ENCODE peak calls at places on chromosomes 2 and 18, in four cellular contexts. K, T, H and O are unnamed samples.

GRCh38 chr2:157894694-157895450 is 18.7 kb upstream of the ACVR1 start:
- DNase-seq in K (no peak), T (no peak), H (no peak), O (no peak)

GRCh38 chr18:60099709-60100108 is 199.9 kb downstream of the PMAIP1 start:
- DNase-seq in K (no peak), T (no peak), H (no peak), O (no peak)

GRCh38 chr2:220279372-220279771 is 651.9 kb downstream of the SLC4A3 start:
- DNase-seq in K (no peak), T (no peak), H (no peak), O (no peak)

GRCh38 chr2:108922141-108922915 is 66.7 kb downstream of the EDAR start:
- DNase-seq in K (no peak), T (no peak), H (no peak), O (no peak)

GRCh38 chr2:59249441-59250330 is 1008.6 kb upstream of the FANCL start:
- DNase-seq in K (no peak), T (no peak), H (no peak), O (no peak)

GRCh38 chr2:151071382-151071781 is 190.3 kb downstream of the RBM43 start:
- DNase-seq in K (no peak), T (no peak), H (no peak), O (no peak)

GRCh38 chr18:58225101-58225500 is 181.1 kb downstream of the NEDD4L start:
- DNase-seq in K (no peak), T (no peak), H (no peak), O (peak)

GRCh38 chr2:100260712-100261620 is 61.3 kb downstream of the LONRF2 start:
- DNase-seq in K (peak), T (peak), H (no peak), O (peak)

GRCh38 chr18:77007251-77007650 is 125.3 kb downstream of the MBP start:
- DNase-seq in K (no peak), T (no peak), H (no peak), O (no peak)

GRCh38 chr2:174490032-174490431 is 3.2 kb upstream of the GPR155 start:
- DNase-seq in K (no peak), T (peak), H (no peak), O (peak)

GRCh38 chr2:240955306-240956101 is 42.9 kb upstream of the SNED1 start:
- DNase-seq in K (no peak), T (peak), H (no peak), O (no peak)

GRCh38 chr2:211376410-211376809 is 820.0 kb downstream of the CPS1 start:
- DNase-seq in K (no peak), T (no peak), H (no peak), O (no peak)

GRCh38 chr18:44955825-44956224 is 275.1 kb downstream of the SETBP1 start:
- DNase-seq in K (no peak), T (no peak), H (no peak), O (no peak)

GRCh38 chr2:20614201-20615045 is 36.5 kb downstream of the HS1BP3 start:
- DNase-seq in K (peak), T (no peak), H (no peak), O (no peak)

GRCh38 chr2:216002693-216003092 is 10.7 kb downstream of the MREG start:
- DNase-seq in K (no peak), T (no peak), H (no peak), O (no peak)

GRCh38 chr2:223460774-223461211 is 141.4 kb downstream of the SCG2 start:
- DNase-seq in K (no peak), T (no peak), H (no peak), O (no peak)

GRCh38 chr18:56021136-56021813 is 433.3 kb upstream of the TCF4 start:
- DNase-seq in K (no peak), T (no peak), H (no peak), O (no peak)

GRCh38 chr2:28445448-28446258 is 50.2 kb upstream of the PLB1 start:
- DNase-seq in K (no peak), T (no peak), H (no peak), O (no peak)

GRCh38 chr2:24907106-24907505 is 12.9 kb downstream of the ADCY3 start:
- DNase-seq in K (no peak), T (no peak), H (no peak), O (no peak)

GRCh38 chr2:43005211-43005974 is 213.0 kb upstream of the HAAO start:
- DNase-seq in K (no peak), T (no peak), H (no peak), O (no peak)

GRCh38 chr2:150410809-150411208 is 76.7 kb downstream of the RND3 start:
- DNase-seq in K (no peak), T (no peak), H (no peak), O (no peak)

GRCh38 chr2:31980674-31981356 is 30.0 kb downstream of the MEMO1 start:
- DNase-seq in K (no peak), T (no peak), H (no peak), O (peak)

GRCh38 chr2:12715258-12715865 is 1.4 kb upstream of the TRIB2 start:
- DNase-seq in K (peak), T (no peak), H (no peak), O (no peak)

GRCh38 chr2:47485177-47485576 is 82.2 kb downstream of the MSH2 start:
- DNase-seq in K (no peak), T (no peak), H (no peak), O (no peak)

GRCh38 chr18:8705280-8705940 is at the start of gene MTCL1:
- DNase-seq in K (peak), T (no peak), H (no peak), O (peak)

GRCh38 chr18:36583155-36583745 is 245.6 kb downstream of the TPGS2 start:
- DNase-seq in K (no peak), T (no peak), H (no peak), O (peak)

GRCh38 chr2:224941958-224942357 is 100.3 kb downstream of the DOCK10 start:
- DNase-seq in K (no peak), T (no peak), H (no peak), O (no peak)

GRCh38 chr2:181812106-181812745 is 79.3 kb upstream of the ITPRID2 start:
- DNase-seq in K (no peak), T (no peak), H (no peak), O (no peak)

GRCh38 chr2:85066874-85067351 is 66.3 kb upstream of the TCF7L1 start:
- DNase-seq in K (peak), T (no peak), H (no peak), O (peak)

GRCh38 chr2:176555112-176555511 is 285.9 kb downstream of the MTX2 start:
- DNase-seq in K (no peak), T (no peak), H (no peak), O (no peak)

GRCh38 chr2:176552456-176553135 is 283.4 kb downstream of the MTX2 start:
- DNase-seq in K (no peak), T (no peak), H (no peak), O (no peak)

GRCh38 chr2:176554107-176555048 is 285.1 kb downstream of the MTX2 start:
- DNase-seq in K (peak), T (peak), H (no peak), O (peak)

GRCh38 chr2:176555781-176556180 is 286.5 kb downstream of the MTX2 start:
- DNase-seq in K (no peak), T (no peak), H (no peak), O (no peak)

DNA sequence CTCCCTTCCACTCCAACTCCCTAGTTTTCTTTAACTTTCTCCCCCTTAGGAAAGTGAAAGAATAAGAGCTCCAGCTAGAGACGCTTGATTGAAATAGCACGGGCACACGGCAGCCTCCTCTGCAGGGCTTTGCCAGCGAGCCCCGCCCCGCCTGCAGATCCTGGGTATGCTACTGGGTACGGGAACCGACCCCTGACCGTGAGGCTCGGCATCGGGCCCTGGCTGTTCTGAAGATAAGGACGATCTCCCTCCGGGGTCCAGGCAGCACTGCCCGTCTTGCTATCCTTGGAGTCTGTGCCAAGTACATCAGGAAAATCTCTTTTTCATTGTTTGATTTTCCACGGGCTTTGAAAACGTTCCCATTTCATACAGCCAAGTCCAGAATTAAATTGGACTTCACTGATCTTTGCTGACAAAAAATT is 284.5 kb downstream of the MTX2 start:
- DNase-seq in K (peak), T (peak), H (no peak), O (peak)
- TF ChIP-seq CTCF in K (no peak), T (peak), H (no peak), O (no peak)

GRCh38 chr2:96109931-96110511 is 6.3 kb downstream of the ADRA2B start:
- DNase-seq in K (no peak), T (no peak), H (no peak), O (no peak)
- H3K4me3 ChIP-seq in K (no peak), T (no peak), H (no peak), O (no peak)

DNA sequence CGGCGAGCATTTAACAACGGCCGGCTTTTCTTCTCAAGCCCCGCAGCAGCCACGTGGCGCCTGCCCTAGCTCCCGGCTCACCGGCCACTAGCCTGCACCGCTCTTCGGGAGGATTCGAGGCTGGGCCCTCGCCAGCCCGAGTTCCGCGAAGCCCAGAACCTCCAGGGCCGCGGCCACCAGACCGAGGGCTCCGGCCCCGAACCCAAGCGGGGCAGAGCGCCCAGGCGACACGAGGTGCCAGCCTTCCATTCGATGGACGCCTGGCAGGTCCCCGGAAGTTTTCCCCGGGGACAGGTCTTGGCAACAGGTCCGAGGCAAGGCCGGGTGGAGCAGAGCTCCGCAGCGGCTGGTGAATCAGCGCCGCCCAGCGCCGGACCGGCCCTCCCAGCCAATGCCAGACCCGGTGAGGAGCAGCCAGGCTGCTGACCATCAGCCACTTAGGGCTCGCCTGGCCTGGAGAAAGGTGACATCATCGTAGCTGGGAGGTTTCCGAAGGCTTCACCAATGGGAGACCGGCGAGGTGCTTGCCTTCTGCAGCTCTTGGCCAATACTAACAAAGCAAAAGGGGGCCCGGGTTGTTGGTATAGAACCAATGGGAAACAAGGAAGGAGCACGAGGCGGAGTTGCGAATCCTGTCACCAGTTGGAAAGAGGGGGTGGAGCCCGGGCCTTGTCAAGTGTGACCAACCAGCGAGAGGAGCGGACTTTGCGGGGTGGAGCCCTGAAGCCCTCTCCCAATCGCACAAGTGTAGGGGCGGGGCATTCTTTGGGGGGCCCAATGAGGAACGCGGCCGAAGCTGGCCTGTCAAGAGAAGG is 467 bp upstream of the MXD1 start:
- DNase-seq in K (peak), T (peak), H (peak), O (peak)
- TF ChIP-seq CTCF in K (no peak), T (peak), H (no peak), O (peak)

GRCh38 chr2:65710356-65710755 is 278.0 kb upstream of the SPRED2 start:
- DNase-seq in K (no peak), T (no peak), H (no peak), O (no peak)

GRCh38 chr2:65708129-65708528 is 275.7 kb upstream of the SPRED2 start:
- DNase-seq in K (no peak), T (no peak), H (no peak), O (no peak)

GRCh38 chr2:65706376-65706775 is 274.0 kb upstream of the SPRED2 start:
- DNase-seq in K (no peak), T (no peak), H (no peak), O (no peak)

GRCh38 chr2:65711863-65712262 is 279.5 kb upstream of the SPRED2 start:
- DNase-seq in K (no peak), T (no peak), H (no peak), O (no peak)

DNA sequence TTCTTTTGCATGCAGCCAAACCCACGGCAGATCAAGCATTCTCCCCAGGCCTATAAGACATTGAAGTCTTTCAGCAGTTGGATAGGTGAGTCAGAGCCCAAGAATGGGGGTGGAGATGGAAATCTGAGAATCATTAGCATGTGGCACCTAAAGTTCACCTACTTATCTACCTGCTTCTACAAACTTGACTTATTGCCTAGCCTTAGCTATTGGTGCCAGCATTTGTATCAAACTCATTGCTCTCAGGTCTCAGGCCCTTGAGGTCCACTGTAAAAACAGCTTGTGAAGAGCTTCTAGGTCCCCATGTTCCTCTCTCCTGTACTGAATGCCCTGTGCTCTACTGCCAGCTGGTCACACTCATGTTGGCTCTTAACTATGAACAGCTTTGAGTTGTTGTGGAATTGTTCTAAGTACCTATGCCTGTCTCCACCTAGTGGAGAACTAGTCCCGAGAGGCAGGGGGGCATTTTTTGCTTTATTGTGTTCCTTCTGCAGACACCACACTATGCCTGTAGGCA is 278.4 kb upstream of the SPRED2 start:
- DNase-seq in K (no peak), T (no peak), H (no peak), O (peak)
- H3K4me3 ChIP-seq in K (no peak), T (no peak), H (no peak), O (no peak)

DNA sequence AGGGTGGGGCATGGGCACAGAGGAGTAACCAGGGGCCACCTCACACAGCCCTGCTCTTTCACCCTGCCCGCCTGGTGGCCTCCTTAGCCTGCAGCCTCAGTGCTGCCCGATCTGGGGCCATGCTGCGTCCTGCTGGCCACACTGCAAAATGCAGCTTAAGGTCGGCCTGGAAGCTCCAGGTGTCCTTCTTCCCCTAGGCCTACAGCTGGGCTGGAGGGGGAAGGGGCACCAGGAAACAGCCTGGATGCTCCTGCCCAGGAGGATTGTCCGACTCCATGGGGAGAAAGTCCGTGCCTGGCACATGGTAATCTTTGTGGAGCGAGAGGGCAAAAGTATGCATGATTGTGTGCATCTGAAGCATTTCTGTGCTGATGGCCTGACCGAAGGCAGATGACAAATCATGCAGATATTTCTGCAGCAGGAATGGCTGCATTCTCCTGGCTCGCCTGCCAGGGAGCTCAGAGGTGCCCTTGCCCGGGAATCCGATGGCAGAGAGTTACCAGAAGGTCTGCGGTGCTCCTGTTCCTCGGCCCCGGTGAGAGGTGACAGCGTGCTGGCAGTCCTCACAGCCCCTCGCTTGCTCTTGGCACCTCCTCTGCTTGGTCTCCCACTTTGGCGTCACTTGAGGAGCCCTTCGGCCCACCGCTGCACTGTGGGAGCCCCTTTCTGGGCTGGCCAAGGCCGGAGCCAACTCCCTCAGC is 12.8 kb upstream of the ALPP start:
- DNase-seq in K (no peak), T (no peak), H (no peak), O (peak)
- TF ChIP-seq CTCF in K (no peak), T (peak), H (no peak), O (peak)